ENCODE peak calls at places on chromosome 22, in six cellular contexts. One of them, this sample, is unnamed.

GRCh38 chr22:23117275-23117674 is 24.5 kb downstream of the RSPH14 start:
- DNase-seq in PC-3: no peak
- DNase-seq in A549: no peak
- DNase-seq in body of pancreas: no peak
- DNase-seq in heart right ventricle: no peak
- DNase-seq in adrenal gland: no peak
- DNase-seq in this sample: no peak

GRCh38 chr22:37690901-37691504 is 4.9 kb downstream of the NOL12 start:
- DNase-seq in A549: no peak
- DNase-seq in heart right ventricle: no peak
- DNase-seq in adrenal gland: peak
- DNase-seq in body of pancreas: no peak
- DNase-seq in PC-3: peak
- DNase-seq in this sample: no peak

GRCh38 chr22:28989035-28989464 is 72.6 kb downstream of the C22orf31 start:
- DNase-seq in adrenal gland: no peak
- DNase-seq in PC-3: peak
- DNase-seq in body of pancreas: no peak
- DNase-seq in heart right ventricle: no peak
- DNase-seq in A549: no peak
- DNase-seq in this sample: peak

GRCh38 chr22:29043906-29044575 is 17.6 kb downstream of the C22orf31 start:
- DNase-seq in body of pancreas: no peak
- DNase-seq in PC-3: peak
- DNase-seq in adrenal gland: no peak
- DNase-seq in heart right ventricle: no peak
- DNase-seq in A549: no peak
- DNase-seq in this sample: no peak

GRCh38 chr22:19805821-19806212 is 45.2 kb downstream of the TBX1 start:
- DNase-seq in A549: no peak
- DNase-seq in PC-3: peak
- DNase-seq in heart right ventricle: no peak
- DNase-seq in body of pancreas: no peak
- DNase-seq in adrenal gland: no peak
- DNase-seq in this sample: no peak

GRCh38 chr22:23893957-23894709 is at the start of gene MIF:
- DNase-seq in adrenal gland: peak
- DNase-seq in body of pancreas: peak
- DNase-seq in heart right ventricle: peak
- DNase-seq in PC-3: peak
- DNase-seq in A549: peak
- DNase-seq in this sample: peak

GRCh38 chr22:23604939-23605712 is 25.0 kb upstream of the IGLL1 start:
- DNase-seq in A549: no peak
- DNase-seq in heart right ventricle: no peak
- DNase-seq in adrenal gland: no peak
- DNase-seq in body of pancreas: no peak
- DNase-seq in PC-3: no peak
- DNase-seq in this sample: no peak

GRCh38 chr22:38412435-38413084 is 42.4 kb downstream of the KCNJ4 start:
- DNase-seq in A549: peak
- DNase-seq in body of pancreas: peak
- DNase-seq in adrenal gland: no peak
- DNase-seq in PC-3: no peak
- DNase-seq in heart right ventricle: peak
- DNase-seq in this sample: peak

GRCh38 chr22:26553056-26553752 is 36.7 kb downstream of the TPST2 start:
- DNase-seq in body of pancreas: peak
- DNase-seq in adrenal gland: no peak
- DNase-seq in PC-3: peak
- DNase-seq in heart right ventricle: no peak
- DNase-seq in A549: peak
- DNase-seq in this sample: no peak

GRCh38 chr22:24302591-24302990 is 32.0 kb downstream of the SPECC1L start:
- DNase-seq in A549: no peak
- DNase-seq in body of pancreas: no peak
- DNase-seq in heart right ventricle: no peak
- DNase-seq in PC-3: no peak
- DNase-seq in adrenal gland: no peak
- DNase-seq in this sample: no peak

GRCh38 chr22:38865201-38866023 is 6.6 kb downstream of the CBX6 start:
- DNase-seq in adrenal gland: peak
- DNase-seq in A549: no peak
- DNase-seq in heart right ventricle: no peak
- DNase-seq in PC-3: no peak
- DNase-seq in body of pancreas: no peak
- DNase-seq in this sample: no peak

GRCh38 chr22:24953294-24954113 is 988 bp downstream of the KIAA1671 start:
- DNase-seq in A549: no peak
- DNase-seq in heart right ventricle: peak
- DNase-seq in PC-3: no peak
- DNase-seq in adrenal gland: peak
- DNase-seq in body of pancreas: peak
- DNase-seq in this sample: no peak

GRCh38 chr22:38075105-38075825 is 8.7 kb downstream of the SLC16A8 start:
- DNase-seq in heart right ventricle: no peak
- DNase-seq in body of pancreas: no peak
- DNase-seq in PC-3: no peak
- DNase-seq in adrenal gland: no peak
- DNase-seq in A549: no peak
- DNase-seq in this sample: no peak

GRCh38 chr22:46547883-46548244 is 10.4 kb upstream of the CELSR1 start:
- DNase-seq in PC-3: peak
- DNase-seq in body of pancreas: no peak
- DNase-seq in A549: no peak
- DNase-seq in heart right ventricle: peak
- DNase-seq in adrenal gland: no peak
- DNase-seq in this sample: no peak

GRCh38 chr22:39214383-39215069 is 30.3 kb downstream of the PDGFB start:
- DNase-seq in PC-3: peak
- DNase-seq in A549: peak
- DNase-seq in heart right ventricle: no peak
- DNase-seq in body of pancreas: no peak
- DNase-seq in adrenal gland: peak
- DNase-seq in this sample: no peak

GRCh38 chr22:47374901-47375575 is 612.6 kb downstream of the TBC1D22A start:
- DNase-seq in A549: no peak
- DNase-seq in PC-3: no peak
- DNase-seq in adrenal gland: no peak
- DNase-seq in heart right ventricle: no peak
- DNase-seq in body of pancreas: no peak
- DNase-seq in this sample: peak

GRCh38 chr22:40037320-40037719 is 42.6 kb downstream of the FAM83F start:
- DNase-seq in heart right ventricle: no peak
- DNase-seq in body of pancreas: no peak
- DNase-seq in adrenal gland: no peak
- DNase-seq in PC-3: no peak
- DNase-seq in A549: no peak
- DNase-seq in this sample: no peak

GRCh38 chr22:39954584-39955055 is 5.6 kb upstream of the TMA7B start:
- DNase-seq in heart right ventricle: no peak
- DNase-seq in adrenal gland: no peak
- DNase-seq in A549: no peak
- DNase-seq in PC-3: peak
- DNase-seq in body of pancreas: no peak
- DNase-seq in this sample: no peak

GRCh38 chr22:46767249-46767985 is 5.0 kb downstream of the TBC1D22A start:
- DNase-seq in A549: no peak
- DNase-seq in PC-3: no peak
- DNase-seq in heart right ventricle: no peak
- DNase-seq in body of pancreas: no peak
- DNase-seq in adrenal gland: no peak
- DNase-seq in this sample: no peak

GRCh38 chr22:38467904-38468760 is at the start of gene KDELR3:
- DNase-seq in adrenal gland: peak
- DNase-seq in heart right ventricle: peak
- DNase-seq in A549: peak
- DNase-seq in PC-3: peak
- DNase-seq in body of pancreas: peak
- DNase-seq in this sample: no peak

GRCh38 chr22:27986459-27986858 is 67.4 kb upstream of the PITPNB start:
- DNase-seq in PC-3: no peak
- DNase-seq in adrenal gland: no peak
- DNase-seq in body of pancreas: no peak
- DNase-seq in A549: no peak
- DNase-seq in heart right ventricle: no peak
- DNase-seq in this sample: no peak

DNA sequence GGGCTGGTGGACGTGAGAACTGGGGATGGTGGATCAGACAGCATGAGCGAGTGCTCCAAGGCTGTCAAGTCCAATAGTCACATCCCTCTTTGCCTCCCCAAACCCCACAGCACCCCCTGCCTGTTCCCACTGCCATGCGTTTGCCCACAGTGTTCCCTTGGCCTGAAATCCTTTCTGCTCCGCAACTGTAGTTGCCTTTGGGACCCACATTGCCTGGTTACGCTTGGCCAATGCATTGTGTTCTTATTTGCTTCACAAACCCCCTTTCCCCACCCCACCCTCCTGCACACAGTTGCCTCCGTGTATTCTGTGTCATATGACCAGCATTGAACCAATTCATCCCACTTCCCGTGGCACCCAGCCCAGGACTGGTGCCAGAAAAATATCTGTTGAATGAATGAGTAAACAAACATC is 2.1 kb upstream of the KIAA0930 start:
- DNase-seq in body of pancreas: peak
- DNase-seq in heart right ventricle: no peak
- DNase-seq in PC-3: peak
- DNase-seq in adrenal gland: no peak
- DNase-seq in A549: no peak
- DNase-seq in this sample: peak
- TF ChIP-seq CTCF in body of pancreas: no peak
- TF ChIP-seq CTCF in heart right ventricle: no peak
- TF ChIP-seq CTCF in PC-3: peak
- TF ChIP-seq CTCF in adrenal gland: peak
- TF ChIP-seq CTCF in A549: no peak
- TF ChIP-seq CTCF in this sample: no peak

DNA sequence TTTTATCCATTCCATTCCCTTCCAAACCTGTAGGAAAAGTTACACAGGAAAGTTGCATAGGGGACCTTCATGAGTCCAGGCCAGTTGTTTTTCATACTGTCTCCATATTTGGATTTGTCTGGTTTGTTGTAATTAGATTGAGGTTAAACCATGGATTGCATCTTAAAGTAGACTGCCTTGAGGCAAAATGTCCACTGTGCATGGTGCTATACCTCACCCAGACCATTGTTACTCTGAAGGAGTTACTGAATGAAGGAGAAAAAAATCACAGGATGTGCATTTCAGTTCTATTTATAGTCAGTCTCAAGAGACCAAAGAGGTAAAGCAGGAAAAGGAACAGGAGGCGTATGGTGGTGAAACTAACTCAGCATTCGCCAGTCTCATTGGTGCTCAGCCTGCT is 29.6 kb upstream of the L3MBTL2 start:
- DNase-seq in adrenal gland: no peak
- DNase-seq in PC-3: no peak
- DNase-seq in A549: no peak
- DNase-seq in body of pancreas: no peak
- DNase-seq in heart right ventricle: no peak
- DNase-seq in this sample: no peak
- H3K27ac ChIP-seq in adrenal gland: no peak
- H3K27ac ChIP-seq in PC-3: no peak
- H3K27ac ChIP-seq in A549: no peak
- H3K27ac ChIP-seq in body of pancreas: no peak
- H3K27ac ChIP-seq in heart right ventricle: no peak
- H3K27ac ChIP-seq in this sample: no peak

GRCh38 chr22:30386960-30387848 is at the start of gene RNF215:
- DNase-seq in adrenal gland: peak
- DNase-seq in body of pancreas: peak
- DNase-seq in A549: peak
- DNase-seq in PC-3: peak
- DNase-seq in heart right ventricle: peak
- DNase-seq in this sample: peak
- H3K4me3 ChIP-seq in adrenal gland: no peak
- H3K4me3 ChIP-seq in body of pancreas: peak
- H3K4me3 ChIP-seq in A549: peak
- H3K4me3 ChIP-seq in PC-3: peak
- H3K4me3 ChIP-seq in heart right ventricle: peak
- H3K4me3 ChIP-seq in this sample: peak

GRCh38 chr22:44550666-44551491 is 52.8 kb upstream of the RTL6 start:
- DNase-seq in heart right ventricle: peak
- DNase-seq in A549: no peak
- DNase-seq in adrenal gland: peak
- DNase-seq in body of pancreas: no peak
- DNase-seq in PC-3: peak
- DNase-seq in this sample: no peak

GRCh38 chr22:44547371-44547770 is 49.3 kb upstream of the RTL6 start:
- DNase-seq in adrenal gland: no peak
- DNase-seq in A549: no peak
- DNase-seq in heart right ventricle: no peak
- DNase-seq in PC-3: no peak
- DNase-seq in body of pancreas: no peak
- DNase-seq in this sample: no peak

GRCh38 chr22:44546686-44547310 is 48.8 kb upstream of the RTL6 start:
- DNase-seq in adrenal gland: no peak
- DNase-seq in A549: no peak
- DNase-seq in PC-3: no peak
- DNase-seq in heart right ventricle: no peak
- DNase-seq in body of pancreas: no peak
- DNase-seq in this sample: no peak

GRCh38 chr22:44549021-44549420 is 51.0 kb upstream of the RTL6 start:
- DNase-seq in A549: no peak
- DNase-seq in heart right ventricle: no peak
- DNase-seq in body of pancreas: no peak
- DNase-seq in PC-3: no peak
- DNase-seq in adrenal gland: no peak
- DNase-seq in this sample: peak

GRCh38 chr22:44549701-44550100 is 51.7 kb upstream of the RTL6 start:
- DNase-seq in PC-3: no peak
- DNase-seq in heart right ventricle: no peak
- DNase-seq in body of pancreas: no peak
- DNase-seq in A549: no peak
- DNase-seq in adrenal gland: no peak
- DNase-seq in this sample: no peak
- TF ChIP-seq CTCF in PC-3: no peak
- TF ChIP-seq CTCF in heart right ventricle: no peak
- TF ChIP-seq CTCF in body of pancreas: no peak
- TF ChIP-seq CTCF in A549: no peak
- TF ChIP-seq CTCF in adrenal gland: no peak
- TF ChIP-seq CTCF in this sample: no peak

DNA sequence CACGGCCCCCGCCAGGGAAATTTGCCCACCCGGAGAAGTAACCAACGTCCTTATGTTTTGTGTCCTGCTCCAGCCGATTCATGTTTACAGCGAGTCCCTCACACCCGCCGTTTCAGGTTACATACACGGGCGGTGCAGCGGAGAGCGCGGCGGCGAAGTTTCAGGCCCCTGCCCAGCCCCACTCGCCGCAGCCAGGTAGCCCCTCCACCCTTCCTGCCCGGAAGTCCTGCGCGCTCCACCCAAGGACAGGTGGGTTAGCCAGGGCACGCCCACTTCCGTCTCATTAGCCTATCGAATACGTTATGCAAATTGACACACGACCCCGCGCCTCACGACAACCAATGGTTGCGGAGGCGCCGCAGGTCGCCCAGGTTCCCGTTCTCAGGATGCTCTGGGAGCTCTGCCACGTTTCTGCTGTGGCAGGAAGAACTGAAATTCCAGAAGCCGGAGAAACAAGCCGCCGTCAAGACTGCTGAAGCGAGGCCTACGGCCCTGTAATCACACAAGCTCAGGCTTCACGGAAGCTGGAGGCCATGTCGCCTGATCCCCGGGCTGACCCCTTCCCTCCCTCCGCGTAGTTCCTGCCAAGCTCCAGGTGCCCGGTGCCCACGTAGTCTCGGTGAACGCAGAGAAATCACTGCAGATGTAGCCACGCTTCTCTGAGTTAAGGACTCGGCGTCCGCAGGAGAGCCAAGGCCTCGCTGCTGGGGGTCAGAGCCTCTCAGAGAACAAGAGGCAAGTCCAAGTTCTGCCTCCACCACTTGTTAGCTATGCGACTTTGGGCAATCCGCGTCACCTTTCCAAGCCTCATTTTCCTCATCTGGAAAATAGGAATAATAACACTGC is 22.4 kb upstream of the MYH9 start:
- DNase-seq in body of pancreas: peak
- DNase-seq in heart right ventricle: peak
- DNase-seq in adrenal gland: peak
- DNase-seq in A549: no peak
- DNase-seq in PC-3: peak
- DNase-seq in this sample: peak
- H3K27ac ChIP-seq in body of pancreas: peak
- H3K27ac ChIP-seq in heart right ventricle: no peak
- H3K27ac ChIP-seq in adrenal gland: peak
- H3K27ac ChIP-seq in A549: no peak
- H3K27ac ChIP-seq in PC-3: peak
- H3K27ac ChIP-seq in this sample: peak

This sample was measured in breast epithelium.